ENCODE peak calls at places on chromosomes 13 and 19, in eight cellular contexts. K, F, N, I, U, P, Q and M are unnamed samples.

GRCh38 chr13:46906440-46906839 is 9.6 kb upstream of the HTR2A start:
- DNase-seq in K (no peak), F (no peak), N (no peak), I (no peak), U (no peak), P (no peak), Q (no peak), M (no peak)

GRCh38 chr13:111604087-111604486 is 283.6 kb downstream of the TEX29 start:
- DNase-seq in K (no peak), F (no peak), N (no peak), I (no peak), U (no peak), P (no peak), Q (no peak), M (no peak)

GRCh38 chr13:28423010-28423409 is 71.9 kb downstream of the FLT1 start:
- DNase-seq in K (no peak), F (peak; percentile 77), N (no peak), I (peak; percentile 7), U (no peak), P (no peak), Q (no peak), M (no peak)

GRCh38 chr19:4929186-4929585 is 19.9 kb downstream of the UHRF1 start:
- DNase-seq in K (peak; percentile 40), F (no peak), N (peak; percentile 39), I (no peak), U (no peak), P (no peak), Q (peak; percentile 84), M (no peak)

GRCh38 chr13:40315416-40316064 is 350.9 kb downstream of the FOXO1 start:
- DNase-seq in K (peak; percentile 65), F (no peak), N (no peak), I (peak; percentile 34), U (no peak), P (no peak), Q (no peak), M (peak; percentile 4)

GRCh38 chr13:40586886-40587285 is 79.6 kb downstream of the FOXO1 start:
- DNase-seq in K (no peak), F (no peak), N (no peak), I (no peak), U (no peak), P (peak; percentile 49), Q (no peak), M (no peak)

GRCh38 chr13:101417043-101417406 is 717 bp upstream of the NALCN start:
- DNase-seq in K (peak; percentile 70), F (no peak), N (no peak), I (no peak), U (peak; percentile 27), P (peak; percentile 71), Q (peak; percentile 51), M (no peak)

GRCh38 chr19:5903054-5903501 is 512 bp downstream of the NDUFA11 start:
- DNase-seq in K (peak; percentile 50), F (no peak), N (no peak), I (no peak), U (no peak), P (peak; percentile 73), Q (peak; percentile 46), M (no peak)

DNA sequence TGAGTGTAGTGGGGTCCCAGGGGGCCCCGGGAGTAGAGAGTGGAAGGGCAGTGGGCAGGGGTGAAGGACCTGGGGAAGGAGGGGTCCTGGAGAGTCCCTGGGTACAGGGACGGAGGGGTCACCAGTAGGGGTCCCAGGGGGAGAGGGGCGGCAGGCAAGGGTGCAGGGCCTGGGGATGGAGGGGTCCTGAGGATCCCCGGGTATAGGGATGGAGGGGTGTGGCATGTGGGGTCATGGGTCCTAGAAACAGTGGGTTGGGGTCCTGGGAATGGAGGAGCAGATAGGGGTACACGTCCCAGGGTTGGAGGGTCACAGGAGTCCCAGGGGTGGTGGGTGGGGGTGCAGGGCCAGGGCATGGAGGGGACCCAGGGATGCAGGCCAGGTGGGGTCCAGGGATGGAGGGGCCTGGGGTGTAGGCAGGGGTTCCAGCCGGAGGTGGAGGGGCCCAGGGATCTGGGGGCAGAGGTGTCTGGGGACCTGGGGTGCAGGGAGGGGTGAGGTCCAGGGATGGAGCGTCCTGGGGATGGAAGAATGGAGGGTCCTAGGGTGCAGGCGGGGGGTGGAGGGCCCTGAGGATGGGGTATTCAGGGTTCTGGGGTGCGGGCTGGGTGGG is 1.3 kb downstream of the BTBD2 start:
- DNase-seq in K (no peak), F (no peak), N (no peak), I (no peak), U (no peak), P (no peak), Q (no peak), M (no peak)
- H3K4me3 ChIP-seq in K (peak overlapping the region; percentile 61), F (peak overlapping the region; percentile 59), N (peak overlapping the region; percentile 72), I (no peak overlapping the region), U (peak overlapping the region; percentile 69), P (peak overlapping the region; percentile 67), Q (peak overlapping the region; percentile 55), M (peak overlapping the region; percentile 73)

GRCh38 chr19:17394891-17395415 is 957 bp upstream of the CCDC194 start:
- DNase-seq in K (peak; percentile 79), F (peak; percentile 78), N (no peak), I (peak; percentile 43), U (no peak), P (peak; percentile 74), Q (peak; percentile 29), M (no peak)
- TF ChIP-seq CTCF in K (peak; percentile 84), F (peak; percentile 77), N (peak; percentile 59), I (peak; percentile 48), U (peak; percentile 58), P (peak; percentile 58), Q (peak; percentile 27), M (peak; percentile 74)

GRCh38 chr19:40378509-40378908 is 11.5 kb downstream of the HIPK4 start:
- DNase-seq in K (no peak), F (no peak), N (no peak), I (no peak), U (no peak), P (no peak), Q (no peak), M (no peak)

GRCh38 chr19:40379446-40380198 is 10.4 kb downstream of the HIPK4 start:
- DNase-seq in K (no peak), F (no peak), N (no peak), I (no peak), U (no peak), P (no peak), Q (no peak), M (no peak)

GRCh38 chr19:40374084-40374483 is 15.9 kb downstream of the HIPK4 start:
- DNase-seq in K (no peak), F (no peak), N (no peak), I (no peak), U (no peak), P (no peak), Q (no peak), M (no peak)

GRCh38 chr19:40377876-40378385 is 12.1 kb downstream of the HIPK4 start:
- DNase-seq in K (no peak), F (no peak), N (no peak), I (no peak), U (no peak), P (no peak), Q (no peak), M (no peak)

GRCh38 chr19:40376286-40376862 is 13.6 kb downstream of the HIPK4 start:
- DNase-seq in K (no peak), F (no peak), N (no peak), I (no peak), U (no peak), P (no peak), Q (no peak), M (no peak)
- H3K4me3 ChIP-seq in K (no peak overlapping the region), F (no peak overlapping the region), N (no peak overlapping the region), I (no peak overlapping the region), U (no peak overlapping the region), P (no peak overlapping the region), Q (no peak overlapping the region), M (no peak overlapping the region)

GRCh38 chr13:77536358-77536757 is 852 bp downstream of the SCEL start:
- DNase-seq in K (no peak), F (no peak), N (no peak), I (no peak), U (no peak), P (no peak), Q (no peak), M (no peak)

GRCh38 chr13:77532983-77533382 is 2.5 kb upstream of the SCEL start:
- DNase-seq in K (no peak), F (no peak), N (no peak), I (no peak), U (no peak), P (no peak), Q (no peak), M (no peak)

GRCh38 chr13:77535448-77535847 is at the start of gene SCEL:
- DNase-seq in K (no peak), F (no peak), N (no peak), I (no peak), U (no peak), P (no peak), Q (no peak), M (no peak)

GRCh38 chr13:77533875-77534788 is 1.4 kb upstream of the SCEL start:
- DNase-seq in K (no peak), F (no peak), N (no peak), I (no peak), U (no peak), P (no peak), Q (peak; percentile 36), M (no peak)

GRCh38 chr13:77537302-77537919 is 1.9 kb downstream of the SCEL start:
- DNase-seq in K (no peak), F (no peak), N (no peak), I (no peak), U (no peak), P (no peak), Q (peak; percentile 32), M (no peak)
- TF ChIP-seq CTCF in K (no peak), F (no peak), N (no peak), I (no peak), U (no peak), P (no peak), Q (no peak), M (no peak)